ENCODE peak calls at places on chromosomes 12 and 14, in seven cellular contexts. Z is SK-N-SH, D is psoas muscle, I is OCI-LY7, C is stomach, S is MCF 10A, X is right lobe of liver. Q is an unnamed sample.

GRCh38 chr14:90569201-90569600 is 172.4 kb downstream of the CALM1 start:
- DNase-seq in Z (no peak), D (no peak), I (no peak), C (no peak), S (peak; percentile 11), X (no peak), Q (no peak)

GRCh38 chr14:74620497-74620921 is 8.5 kb upstream of the LTBP2 start:
- DNase-seq in Z (no peak), D (no peak), I (no peak), C (no peak), S (peak; percentile 98), X (no peak), Q (no peak)

GRCh38 chr12:132729541-132730320 is 19.1 kb downstream of the PGAM5 start:
- DNase-seq in Z (peak; percentile 52), D (no peak), I (no peak), C (no peak), S (no peak), X (no peak), Q (no peak)

GRCh38 chr14:42140831-42141279 is 534.2 kb downstream of the LRFN5 start:
- DNase-seq in Z (no peak), D (no peak), I (no peak), C (no peak), S (peak; percentile 19), X (no peak), Q (no peak)

GRCh38 chr12:52007158-52007921 is 594 bp downstream of the TAMALIN start:
- DNase-seq in Z (no peak), D (peak; percentile 72), I (no peak), C (peak; percentile 32), S (no peak), X (no peak), Q (no peak)

GRCh38 chr12:120936197-120936596 is 32.0 kb upstream of the SPPL3 start:
- DNase-seq in Z (no peak), D (peak; percentile 18), I (no peak), C (no peak), S (no peak), X (no peak), Q (no peak)

GRCh38 chr12:50747817-50748216 is 16.1 kb upstream of the ATF1 start:
- DNase-seq in Z (no peak), D (no peak), I (no peak), C (no peak), S (no peak), X (no peak), Q (peak; percentile 18)

GRCh38 chr12:31965090-31965489 is 5.9 kb downstream of the RESF1 start:
- DNase-seq in Z (no peak), D (no peak), I (no peak), C (no peak), S (no peak), X (no peak), Q (no peak)

GRCh38 chr14:67191768-67192290 is 2.6 kb downstream of the GARIN2 start:
- DNase-seq in Z (no peak), D (no peak), I (no peak), C (no peak), S (no peak), X (no peak), Q (no peak)

GRCh38 chr12:68163546-68164210 is 4.1 kb upstream of the IFNG start:
- DNase-seq in Z (no peak), D (no peak), I (peak; percentile 50), C (no peak), S (no peak), X (no peak), Q (no peak)

GRCh38 chr12:70443274-70443673 is 77.2 kb downstream of the KCNMB4 start:
- DNase-seq in Z (no peak), D (no peak), I (no peak), C (no peak), S (peak; percentile 27), X (no peak), Q (no peak)

GRCh38 chr12:25681580-25681979 is 128.5 kb upstream of the LMNTD1 start:
- DNase-seq in Z (no peak), D (no peak), I (no peak), C (no peak), S (no peak), X (no peak), Q (no peak)
- TF ChIP-seq CTCF in Z (no peak), D (no peak), I (no peak), C (no peak), S (no peak), X (no peak), Q (no peak)

GRCh38 chr12:108112815-108113556 is 16.1 kb upstream of the WSCD2 start:
- DNase-seq in Z (peak; percentile 22), D (no peak), I (no peak), C (no peak), S (no peak), X (no peak), Q (no peak)
- TF ChIP-seq CTCF in Z (no peak), D (no peak), I (no peak), C (no peak), S (no peak), X (no peak), Q (peak; percentile 39)

GRCh38 chr12:66103011-66103913 is 27.3 kb downstream of the LLPH start:
- DNase-seq in Z (no peak), D (no peak), I (no peak), C (no peak), S (no peak), X (no peak), Q (no peak)
- TF ChIP-seq CTCF in Z (peak; percentile 31), D (no peak), I (peak; percentile 53), C (no peak), S (no peak), X (no peak), Q (peak; percentile 36)

GRCh38 chr12:53505555-53506449 is 1.5 kb downstream of the NPFF start:
- DNase-seq in Z (no peak), D (no peak), I (no peak), C (no peak), S (no peak), X (peak; percentile 35), Q (no peak)

GRCh38 chr12:53502331-53502730 is 1.2 kb downstream of the TARBP2 start:
- DNase-seq in Z (no peak), D (no peak), I (no peak), C (no peak), S (no peak), X (no peak), Q (no peak)

GRCh38 chr12:53505086-53505485 is 2.2 kb downstream of the NPFF start:
- DNase-seq in Z (no peak), D (peak; percentile 77), I (no peak), C (no peak), S (peak; percentile 38), X (peak; percentile 49), Q (no peak)

GRCh38 chr12:53502983-53503728 is 2.1 kb downstream of the TARBP2 start:
- DNase-seq in Z (no peak), D (no peak), I (no peak), C (no peak), S (no peak), X (peak; percentile 49), Q (no peak)

GRCh38 chr12:53504004-53504920 is 3.0 kb downstream of the NPFF start:
- DNase-seq in Z (no peak), D (no peak), I (no peak), C (no peak), S (no peak), X (peak; percentile 23), Q (no peak)
- TF ChIP-seq CTCF in Z (no peak), D (no peak), I (no peak), C (no peak), S (no peak), X (no peak), Q (no peak)

Q was measured in type B pancreatic cell.